ENCODE peak calls at places on chromosomes 5 and 9, in eight cellular contexts. Z is kidney epithelial cell; J is neural progenitor cell; B is prostate gland; G is cardiac fibroblast; Q is CD8-positive, alpha-beta T cell; A is AG10803; S is astrocyte of the spinal cord. M is an unnamed sample.

GRCh38 chr9:105054488-105054887 is 126.5 kb upstream of the ABCA1 start:
- DNase-seq in Z (no peak), J (no peak), B (no peak), G (peak), Q (no peak), A (peak), S (peak), M (no peak)

GRCh38 chr5:55520117-55520829 is 14.5 kb downstream of the PLPP1 start:
- DNase-seq in Z (no peak), J (no peak), B (no peak), G (no peak), Q (no peak), A (no peak), S (no peak), M (no peak)

GRCh38 chr5:89343666-89344065 is 460.7 kb upstream of the MEF2C start:
- DNase-seq in Z (no peak), J (no peak), B (no peak), G (peak), Q (no peak), A (no peak), S (peak), M (no peak)

GRCh38 chr5:42951847-42952411 is 88.2 kb downstream of the ANXA2R start:
- DNase-seq in Z (no peak), J (no peak), B (no peak), G (peak), Q (peak), A (peak), S (peak), M (no peak)

GRCh38 chr5:159052282-159053011 is 47.3 kb downstream of the EBF1 start:
- DNase-seq in Z (no peak), J (peak), B (no peak), G (peak), Q (no peak), A (peak), S (no peak), M (no peak)

GRCh38 chr5:136276087-136276486 is 83.1 kb upstream of the SMIM32 start:
- DNase-seq in Z (no peak), J (no peak), B (no peak), G (no peak), Q (no peak), A (no peak), S (no peak), M (no peak)

GRCh38 chr9:121441163-121441562 is 58.5 kb downstream of the GGTA1 start:
- DNase-seq in Z (no peak), J (no peak), B (no peak), G (no peak), Q (no peak), A (no peak), S (no peak), M (no peak)

GRCh38 chr5:170280090-170280493 is 17.5 kb downstream of the LCP2 start:
- DNase-seq in Z (no peak), J (peak), B (peak), G (no peak), Q (no peak), A (no peak), S (no peak), M (no peak)

GRCh38 chr9:136424750-136425362 is 14.4 kb downstream of the PMPCA start:
- DNase-seq in Z (no peak), J (no peak), B (no peak), G (no peak), Q (no peak), A (no peak), S (no peak), M (no peak)

GRCh38 chr9:88950341-88951141 is 40.7 kb upstream of the S1PR3 start:
- DNase-seq in Z (no peak), J (peak), B (no peak), G (peak), Q (no peak), A (peak), S (peak), M (no peak)

GRCh38 chr9:73137286-73137899 is 14.3 kb upstream of the ANXA1 start:
- DNase-seq in Z (no peak), J (peak), B (no peak), G (no peak), Q (no peak), A (no peak), S (peak), M (peak)

GRCh38 chr9:129459550-129460322 is 161.2 kb downstream of the C9orf50 start:
- DNase-seq in Z (no peak), J (no peak), B (no peak), G (no peak), Q (peak), A (no peak), S (no peak), M (no peak)

GRCh38 chr5:116864157-116864837 is 289.7 kb upstream of the SEMA6A start:
- DNase-seq in Z (no peak), J (peak), B (no peak), G (no peak), Q (no peak), A (no peak), S (peak), M (no peak)

GRCh38 chr5:32859211-32859641 is 148.1 kb downstream of the NPR3 start:
- DNase-seq in Z (no peak), J (no peak), B (no peak), G (peak), Q (no peak), A (peak), S (peak), M (no peak)

GRCh38 chr5:139138790-139139189 is 59.4 kb downstream of the SIL1 start:
- DNase-seq in Z (peak), J (peak), B (peak), G (peak), Q (no peak), A (peak), S (peak), M (no peak)

GRCh38 chr5:1293416-1293996 is 1.4 kb downstream of the TERT start:
- DNase-seq in Z (no peak), J (no peak), B (no peak), G (no peak), Q (peak), A (no peak), S (no peak), M (no peak)

GRCh38 chr5:27325513-27325912 is 287.1 kb upstream of the CDH9 start:
- DNase-seq in Z (no peak), J (no peak), B (no peak), G (no peak), Q (no peak), A (no peak), S (peak), M (no peak)

GRCh38 chr5:132465095-132465707 is 25.4 kb downstream of the IRF1 start:
- DNase-seq in Z (no peak), J (no peak), B (no peak), G (no peak), Q (no peak), A (no peak), S (no peak), M (no peak)

GRCh38 chr5:141570655-141571054 is 48.1 kb downstream of the DIAPH1 start:
- DNase-seq in Z (no peak), J (no peak), B (no peak), G (no peak), Q (no peak), A (no peak), S (no peak), M (no peak)

GRCh38 chr9:133356391-133357091 is at the start of the genes SURF1 and SURF2:
- DNase-seq in Z (peak), J (peak), B (peak), G (peak), Q (peak), A (peak), S (peak), M (no peak)

GRCh38 chr9:89426389-89426961 is 71.4 kb downstream of the SEMA4D start:
- DNase-seq in Z (no peak), J (no peak), B (no peak), G (no peak), Q (no peak), A (no peak), S (no peak), M (no peak)

GRCh38 chr9:96020822-96021615 is 145.5 kb downstream of the ERCC6L2 start:
- DNase-seq in Z (no peak), J (peak), B (no peak), G (peak), Q (peak), A (no peak), S (peak), M (no peak)

GRCh38 chr9:110257097-110257955 is 1.0 kb upstream of the TXN start:
- DNase-seq in Z (no peak), J (peak), B (peak), G (no peak), Q (no peak), A (peak), S (peak), M (no peak)

GRCh38 chr5:79845448-79846197 is 145.4 kb downstream of the MTX3 start:
- DNase-seq in Z (peak), J (no peak), B (no peak), G (peak), Q (no peak), A (peak), S (peak), M (no peak)

GRCh38 chr9:105079457-105079856 is 151.5 kb upstream of the ABCA1 start:
- DNase-seq in Z (no peak), J (no peak), B (no peak), G (no peak), Q (no peak), A (no peak), S (no peak), M (no peak)

GRCh38 chr5:139633295-139634027 is 14.7 kb upstream of the CXXC5 start:
- DNase-seq in Z (no peak), J (peak), B (peak), G (peak), Q (peak), A (peak), S (peak), M (no peak)

GRCh38 chr5:129399069-129399468 is 61.0 kb upstream of the ADAMTS19 start:
- DNase-seq in Z (no peak), J (no peak), B (no peak), G (no peak), Q (no peak), A (no peak), S (no peak), M (no peak)

DNA sequence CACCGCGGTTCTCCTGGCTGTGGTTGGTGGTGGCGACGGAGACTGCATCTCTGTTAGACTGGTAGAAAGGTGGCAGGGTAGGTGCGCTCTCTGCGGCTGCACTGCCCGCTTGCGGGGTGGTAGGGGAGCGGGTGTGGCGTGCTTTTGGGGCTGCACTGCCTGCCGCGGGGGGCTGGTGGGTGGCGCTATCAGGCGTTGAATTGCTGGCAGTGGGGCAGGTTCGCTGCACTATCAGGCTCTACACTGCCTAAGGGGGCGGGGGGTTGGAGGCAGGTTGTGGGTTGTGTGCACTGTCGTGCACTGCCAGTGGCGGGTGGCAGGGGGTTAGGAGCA is 21.0 kb upstream of the TRIM52 start:
- DNase-seq in Z (no peak), J (no peak), B (no peak), G (no peak), Q (no peak), A (no peak), S (no peak), M (no peak)
- H3K4me3 ChIP-seq in Z (no peak), J (peak), B (no peak), G (no peak), Q (no peak), A (no peak), S (no peak), M (no peak)

GRCh38 chr5:6837519-6838110 is 124.4 kb downstream of the TENT4A start:
- DNase-seq in Z (no peak), J (no peak), B (no peak), G (no peak), Q (no peak), A (no peak), S (no peak), M (no peak)
- TF ChIP-seq CTCF in Z (peak), J (peak), B (no peak), G (peak), Q (peak), A (peak), S (peak), M (peak)

DNA sequence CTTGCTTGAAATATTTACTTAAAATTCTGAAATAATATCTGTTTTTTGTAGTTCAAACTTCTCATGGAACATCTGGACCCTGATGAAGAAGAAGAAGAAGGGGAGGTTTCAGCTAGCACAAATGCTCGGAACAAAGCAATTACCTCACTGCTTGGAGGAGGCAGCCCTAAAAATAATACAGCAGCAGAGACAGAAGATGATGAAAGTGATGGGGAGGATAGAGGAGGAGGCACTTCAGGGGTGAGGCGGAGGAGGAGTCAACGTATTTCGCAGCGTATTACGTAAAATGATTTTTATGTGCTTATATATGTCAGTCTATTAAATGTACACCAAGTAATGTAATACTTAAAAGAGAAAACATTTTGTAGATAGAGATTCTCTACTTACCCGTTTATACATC is 185.4 kb downstream of the CPLANE1 start:
- DNase-seq in Z (no peak), J (no peak), B (no peak), G (no peak), Q (no peak), A (no peak), S (no peak), M (no peak)
- H3K4me3 ChIP-seq in Z (no peak), J (no peak), B (no peak), G (no peak), Q (no peak), A (no peak), S (no peak), M (no peak)

DNA sequence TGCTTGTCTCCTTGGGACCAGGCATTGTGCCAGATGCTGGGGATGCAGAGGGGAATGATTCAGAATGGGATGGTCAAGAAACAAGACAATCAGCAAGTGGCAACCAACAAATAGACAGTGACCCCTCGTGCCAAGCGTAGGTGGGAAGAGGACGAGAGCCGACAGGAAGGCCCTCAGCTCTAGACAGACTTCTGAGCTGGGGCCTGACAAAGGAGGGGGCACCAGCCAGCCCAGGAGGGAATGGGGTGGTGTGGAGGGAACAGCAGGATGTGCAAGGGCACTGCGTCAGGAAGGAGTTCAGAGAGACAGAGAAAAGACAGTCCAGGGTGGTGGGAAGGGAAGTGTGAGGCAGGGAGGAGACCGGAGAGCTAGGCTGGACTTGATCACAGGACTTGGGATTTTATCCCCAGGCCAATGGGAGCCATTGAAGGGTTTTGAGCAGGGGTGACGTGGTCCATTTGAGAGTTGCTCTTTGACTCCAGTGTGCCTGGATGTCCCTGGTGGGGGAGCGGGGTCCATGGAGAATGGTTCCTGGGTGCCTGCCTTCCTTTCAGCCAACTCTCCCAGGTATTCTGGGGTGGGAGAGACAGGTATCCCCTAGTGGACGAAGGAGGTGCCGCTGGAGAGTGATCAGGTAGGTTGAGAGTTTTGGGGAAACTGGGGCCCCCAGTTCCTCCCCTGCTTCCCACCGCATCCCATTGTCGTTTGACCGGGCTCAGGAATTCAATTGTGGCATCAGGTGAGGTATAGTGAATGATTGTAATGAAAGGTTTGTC is 79.3 kb upstream of the ZNF618 start:
- DNase-seq in Z (no peak), J (no peak), B (no peak), G (no peak), Q (no peak), A (no peak), S (no peak), M (no peak)
- TF ChIP-seq CTCF in Z (no peak), J (no peak), B (no peak), G (no peak), Q (no peak), A (no peak), S (no peak), M (no peak)

M was measured in LNCaP clone FGC.